ENCODE peak calls at places on chromosomes 3 and 15, in nine cellular contexts. Z, N, G, D, W, R, O, K and U are unnamed samples.

GRCh38 chr3:27568393-27568792 is 84.2 kb upstream of the SLC4A7 start:
- DNase-seq in Z (peak), N (peak), G (peak), D (peak), W (no peak), R (no peak), O (peak), K (peak), U (no peak)

GRCh38 chr3:158165730-158166129 is 55.8 kb downstream of the RSRC1 start:
- DNase-seq in Z (no peak), N (no peak), G (no peak), D (no peak), W (no peak), R (no peak), O (no peak), K (no peak), U (no peak)

GRCh38 chr3:42190701-42191442 is 75.1 kb downstream of the CCK start:
- DNase-seq in Z (no peak), N (no peak), G (peak), D (peak), W (no peak), R (peak), O (peak), K (peak), U (peak)

GRCh38 chr3:9347086-9347485 is 15.8 kb upstream of the THUMPD3 start:
- DNase-seq in Z (no peak), N (no peak), G (no peak), D (no peak), W (no peak), R (no peak), O (no peak), K (no peak), U (no peak)

GRCh38 chr3:175020101-175020500 is 161.0 kb downstream of the NAALADL2 start:
- DNase-seq in Z (no peak), N (no peak), G (no peak), D (no peak), W (no peak), R (no peak), O (no peak), K (no peak), U (no peak)

GRCh38 chr15:70902105-70902504 is 9.5 kb downstream of the LRRC49 start:
- DNase-seq in Z (no peak), N (no peak), G (no peak), D (no peak), W (no peak), R (peak), O (peak), K (no peak), U (peak)

GRCh38 chr15:70907784-70908471 is 15.3 kb downstream of the LRRC49 start:
- DNase-seq in Z (no peak), N (no peak), G (no peak), D (no peak), W (no peak), R (no peak), O (no peak), K (no peak), U (no peak)

GRCh38 chr3:43190682-43191081 is 84.8 kb upstream of the POMGNT2 start:
- DNase-seq in Z (no peak), N (no peak), G (no peak), D (no peak), W (no peak), R (peak), O (no peak), K (no peak), U (no peak)

GRCh38 chr3:108578064-108578463 is 11.2 kb downstream of the CIP2A start:
- DNase-seq in Z (no peak), N (no peak), G (no peak), D (no peak), W (no peak), R (no peak), O (no peak), K (no peak), U (no peak)